ENCODE peak calls at places on chromosomes 16 and 17, in eight cellular contexts. R is left lung, A is epithelial cell of esophagus, Z is AG04450, U is tibial nerve, P is left ventricle myocardium inferior, W is AG10803, H is glutamatergic neuron. F is an unnamed sample.

GRCh38 chr17:40812639-40813038 is 9.8 kb downstream of the KRT10 start:
- DNase-seq in R (no peak), A (no peak), Z (no peak), U (no peak), P (no peak), W (no peak), H (no peak), F (no peak)

GRCh38 chr16:48330847-48331204 is 54.4 kb downstream of the SIAH1 start:
- DNase-seq in R (no peak), A (no peak), Z (no peak), U (no peak), P (no peak), W (peak; percentile 11), H (no peak), F (no peak)

GRCh38 chr16:53056528-53056881 is 1.7 kb downstream of the CHD9 start:
- DNase-seq in R (no peak), A (no peak), Z (no peak), U (no peak), P (no peak), W (peak; percentile 33), H (no peak), F (peak; percentile 82)

GRCh38 chr17:45942284-45942683 is 47.9 kb downstream of the MAPT start:
- DNase-seq in R (peak; percentile 0), A (no peak), Z (no peak), U (peak; percentile 17), P (peak; percentile 86), W (peak; percentile 9), H (peak; percentile 65), F (peak; percentile 38)

GRCh38 chr16:3456374-3456773 is 12.9 kb downstream of the NAA60 start:
- DNase-seq in R (no peak), A (no peak), Z (no peak), U (peak; percentile 40), P (no peak), W (peak; percentile 64), H (no peak), F (peak; percentile 38)

GRCh38 chr17:74859439-74860228 is at the start of gene GRIN2C:
- DNase-seq in R (no peak), A (no peak), Z (no peak), U (no peak), P (no peak), W (no peak), H (peak; percentile 54), F (no peak)

GRCh38 chr16:88282221-88283041 is 100.3 kb upstream of the ZNF469 start:
- DNase-seq in R (no peak), A (no peak), Z (peak; percentile 21), U (no peak), P (peak; percentile 9), W (peak; percentile 56), H (no peak), F (peak; percentile 37)

GRCh38 chr17:77423589-77424451 is 283.1 kb downstream of the SEC14L1 start:
- DNase-seq in R (peak; percentile 77), A (peak; percentile 90), Z (peak; percentile 93), U (peak; percentile 88), P (peak; percentile 89), W (peak; percentile 98), H (no peak), F (peak; percentile 97)

GRCh38 chr16:29775742-29776408 is 2.2 kb upstream of the ZG16 start:
- DNase-seq in R (no peak), A (peak; percentile 77), Z (no peak), U (no peak), P (no peak), W (no peak), H (peak; percentile 21), F (peak; percentile 53)

GRCh38 chr17:65334391-65334790 is 197.2 kb downstream of the RGS9 start:
- DNase-seq in R (no peak), A (peak; percentile 31), Z (no peak), U (no peak), P (no peak), W (peak; percentile 5), H (no peak), F (peak; percentile 14)

GRCh38 chr17:72516772-72517399 is 396.1 kb downstream of the SOX9 start:
- DNase-seq in R (no peak), A (peak; percentile 39), Z (no peak), U (peak; percentile 55), P (no peak), W (peak; percentile 40), H (no peak), F (peak; percentile 36)

GRCh38 chr16:28863929-28864886 is 565 bp downstream of the SH2B1 start:
- DNase-seq in R (no peak), A (no peak), Z (no peak), U (peak; percentile 17), P (no peak), W (peak; percentile 44), H (no peak), F (peak; percentile 79)

GRCh38 chr17:51355314-51356083 is 95.2 kb downstream of the UTP18 start:
- DNase-seq in R (no peak), A (no peak), Z (no peak), U (no peak), P (no peak), W (peak; percentile 52), H (no peak), F (peak; percentile 29)

GRCh38 chr16:24939224-24939623 is 75.9 kb downstream of the ARHGAP17 start:
- DNase-seq in R (no peak), A (no peak), Z (no peak), U (no peak), P (no peak), W (no peak), H (no peak), F (no peak)

GRCh38 chr17:61474235-61474927 is 22.2 kb downstream of the TBX4 start:
- DNase-seq in R (peak; percentile 9), A (peak; percentile 98), Z (no peak), U (no peak), P (no peak), W (peak; percentile 73), H (no peak), F (peak; percentile 88)

GRCh38 chr16:19524356-19524865 is 669 bp downstream of the CCP110 start:
- DNase-seq in R (no peak), A (no peak), Z (no peak), U (no peak), P (no peak), W (no peak), H (no peak), F (no peak)

GRCh38 chr16:87127061-87127765 is 190.0 kb downstream of the C16orf95 start:
- DNase-seq in R (no peak), A (no peak), Z (no peak), U (no peak), P (peak; percentile 50), W (no peak), H (no peak), F (no peak)
- TF ChIP-seq CTCF in R (no peak), A (no peak), Z (no peak), U (no peak), P (no peak), W (no peak), H (no peak), F (no peak)

GRCh38 chr17:17269926-17270773 is 10.9 kb downstream of the COPS3 start:
- DNase-seq in R (no peak), A (peak; percentile 11), Z (no peak), U (no peak), P (no peak), W (no peak), H (no peak), F (peak; percentile 13)
- TF ChIP-seq CTCF in R (no peak), A (peak; percentile 33), Z (peak; percentile 29), U (no peak), P (no peak), W (peak; percentile 14), H (peak; percentile 27), F (peak; percentile 25)

GRCh38 chr16:67327774-67328173 is 1.2 kb downstream of the LRRC36 start:
- DNase-seq in R (no peak), A (no peak), Z (no peak), U (no peak), P (no peak), W (no peak), H (no peak), F (no peak)

GRCh38 chr16:67329901-67330300 is 3.3 kb downstream of the LRRC36 start:
- DNase-seq in R (no peak), A (peak; percentile 45), Z (no peak), U (no peak), P (no peak), W (no peak), H (no peak), F (no peak)

GRCh38 chr16:67326115-67326471 is 448 bp downstream of the KCTD19 start:
- DNase-seq in R (no peak), A (no peak), Z (no peak), U (no peak), P (no peak), W (no peak), H (no peak), F (no peak)

GRCh38 chr16:67326472-67327309 is at the start of the genes KCTD19 and LRRC36:
- DNase-seq in R (peak; percentile 64), A (peak; percentile 30), Z (no peak), U (peak; percentile 21), P (peak; percentile 45), W (no peak), H (peak; percentile 95), F (peak; percentile 24)
- TF ChIP-seq CTCF in R (peak; percentile 28), A (peak; percentile 31), Z (peak; percentile 50), U (no peak), P (peak; percentile 52), W (peak; percentile 38), H (peak; percentile 68), F (peak; percentile 42)

GRCh38 chr16:84119368-84119767 is 2.6 kb upstream of the MBTPS1 start:
- DNase-seq in R (no peak), A (peak; percentile 46), Z (no peak), U (no peak), P (no peak), W (no peak), H (no peak), F (no peak)

GRCh38 chr16:84120023-84120422 is 3.3 kb upstream of the MBTPS1 start:
- DNase-seq in R (no peak), A (no peak), Z (no peak), U (no peak), P (no peak), W (no peak), H (no peak), F (no peak)

GRCh38 chr16:84117482-84117843 is 721 bp upstream of the MBTPS1 start:
- DNase-seq in R (no peak), A (peak; percentile 29), Z (no peak), U (no peak), P (no peak), W (peak; percentile 34), H (no peak), F (peak; percentile 49)

GRCh38 chr16:84116720-84117481 is at the start of gene MBTPS1:
- DNase-seq in R (peak; percentile 98), A (peak; percentile 98), Z (peak; percentile 96), U (peak; percentile 93), P (peak; percentile 99), W (peak; percentile 98), H (peak; percentile 99), F (peak; percentile 96)

DNA sequence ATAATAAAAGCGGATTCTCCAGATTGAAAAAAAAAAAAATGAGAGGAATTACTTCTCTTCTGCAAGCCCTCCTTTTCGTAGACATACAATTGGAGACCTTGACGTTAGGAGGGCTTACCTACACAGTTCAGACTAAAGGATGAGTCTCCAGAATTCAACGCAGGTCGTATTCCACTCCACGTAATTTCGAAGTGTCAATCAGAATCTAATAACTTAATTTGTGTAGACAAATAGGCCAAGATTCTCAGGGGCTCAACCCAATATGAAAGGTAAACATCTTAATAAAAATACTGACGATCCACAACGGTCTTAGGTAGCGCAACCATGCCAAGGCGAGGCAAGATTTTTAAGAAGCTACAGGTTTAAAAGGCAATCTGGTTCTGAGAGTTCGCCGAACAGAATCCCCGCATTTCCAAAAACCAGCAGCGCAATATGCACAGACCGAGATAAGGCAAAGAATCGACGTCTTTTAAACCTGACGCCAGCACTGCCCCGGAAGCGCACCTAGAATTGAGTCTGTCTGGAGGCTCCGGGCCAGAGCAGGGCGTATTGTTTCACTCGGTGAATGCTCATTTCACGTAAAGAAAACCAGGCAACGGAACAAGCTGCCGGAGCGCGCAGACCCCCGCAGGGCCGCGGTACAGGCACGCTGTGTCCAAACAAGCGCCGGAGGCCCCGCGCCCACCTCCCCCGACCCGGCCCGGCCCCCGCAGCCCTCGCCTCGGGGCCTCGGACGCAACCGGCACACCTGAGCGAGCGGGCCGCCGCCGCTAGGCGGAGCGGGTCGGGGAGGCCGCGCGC is 623 bp downstream of the MBTPS1 start:
- DNase-seq in R (peak; percentile 46), A (peak; percentile 56), Z (no peak), U (no peak), P (no peak), W (peak; percentile 31), H (no peak), F (peak; percentile 30)
- TF ChIP-seq CTCF in R (peak; percentile 24), A (no peak), Z (no peak), U (no peak), P (peak; percentile 63), W (no peak), H (peak; percentile 61), F (no peak)